ENCODE peak calls at places on chromosomes 3 and 15, in four cellular contexts. P, S, M and I are unnamed samples.

GRCh38 chr3:59480486-59480995 is 430.7 kb upstream of the CFAP20DC start:
- DNase-seq in S (no peak), P (peak; percentile 74), M (peak; percentile 82), I (peak; percentile 79)

GRCh38 chr3:107897471-107898180 is 193.2 kb downstream of the CD47 start:
- DNase-seq in M (peak; percentile 43), S (no peak), P (peak; percentile 70), I (no peak)

GRCh38 chr3:59056706-59057105 is 6.9 kb upstream of the CFAP20DC start:
- DNase-seq in S (no peak), P (peak; percentile 45), M (peak; percentile 39), I (no peak)

GRCh38 chr3:2898591-2899353 is 211.4 kb downstream of the IL5RA start:
- DNase-seq in S (no peak), M (no peak), P (no peak), I (no peak)

GRCh38 chr15:81950841-81951414 is 94.9 kb downstream of the MEX3B start:
- DNase-seq in P (peak; percentile 51), S (no peak), M (peak; percentile 68), I (peak; percentile 53)

GRCh38 chr3:126449621-126450051 is 26.1 kb downstream of the ZXDC start:
- DNase-seq in M (no peak), S (peak; percentile 29), P (no peak), I (no peak)

GRCh38 chr3:14358426-14359211 is 43.8 kb upstream of the SLC6A6 start:
- DNase-seq in M (peak; percentile 58), S (no peak), P (peak; percentile 71), I (peak; percentile 46)

GRCh38 chr15:42719051-42719450 is 17.9 kb downstream of the CDAN1 start:
- DNase-seq in P (no peak), S (no peak), M (no peak), I (no peak)

GRCh38 chr3:34364345-34364744 is 565.9 kb downstream of the PDCD6IP start:
- DNase-seq in P (peak; percentile 0), S (no peak), M (no peak), I (peak; percentile 6)

GRCh38 chr3:38003371-38003816 is 12.8 kb downstream of the VILL start:
- DNase-seq in M (peak; percentile 55), P (peak; percentile 23), S (peak; percentile 95), I (peak; percentile 67)

GRCh38 chr15:50828610-50829206 is 63.2 kb upstream of the SPPL2A start:
- DNase-seq in M (peak; percentile 95), S (peak; percentile 53), P (peak; percentile 92), I (peak; percentile 86)

GRCh38 chr3:58356054-58356453 is 23.4 kb downstream of the PXK start:
- DNase-seq in S (no peak), P (no peak), M (peak; percentile 27), I (no peak)

GRCh38 chr3:13753926-13754325 is 125.9 kb downstream of the WNT7A start:
- DNase-seq in S (no peak), P (peak; percentile 4), M (no peak), I (no peak)

GRCh38 chr15:28943611-28944230 is 57.9 kb downstream of the APBA2 start:
- DNase-seq in P (no peak), M (no peak), S (peak; percentile 34), I (no peak)

GRCh38 chr3:108804437-108804836 is 18.1 kb upstream of the TRAT1 start:
- DNase-seq in S (no peak), P (peak; percentile 45), M (no peak), I (no peak)

GRCh38 chr3:43854916-43855315 is 164.2 kb downstream of the ABHD5 start:
- DNase-seq in P (no peak), M (no peak), S (peak; percentile 48), I (no peak)

GRCh38 chr3:57890874-57891273 is 117.3 kb upstream of the FLNB start:
- DNase-seq in M (no peak), P (peak; percentile 84), S (no peak), I (no peak)

GRCh38 chr15:92521624-92522008 is 127.9 kb downstream of the ST8SIA2 start:
- DNase-seq in M (peak; percentile 88), P (peak; percentile 84), S (peak; percentile 91), I (peak; percentile 95)

GRCh38 chr3:51620543-51620942 is 50.5 kb upstream of the TEX264 start:
- DNase-seq in M (peak; percentile 53), S (no peak), P (peak; percentile 62), I (peak; percentile 54)

GRCh38 chr3:56826831-56827722 is 25.3 kb upstream of the ARHGEF3 start:
- DNase-seq in P (peak; percentile 31), S (no peak), M (peak; percentile 42), I (peak; percentile 34)

GRCh38 chr3:63294332-63294731 is 16.2 kb downstream of the SYNPR start:
- DNase-seq in P (no peak), S (no peak), M (no peak), I (no peak)

GRCh38 chr3:139199421-139200010 is 144.3 kb upstream of the MRPS22 start:
- DNase-seq in P (no peak), M (peak; percentile 42), S (no peak), I (peak; percentile 50)

GRCh38 chr15:41483519-41483918 is 10.2 kb upstream of the ITPKA start:
- DNase-seq in S (no peak), P (no peak), M (no peak), I (no peak)

GRCh38 chr15:46955576-46955975 is 761.7 kb upstream of the SEMA6D start:
- DNase-seq in M (no peak), P (no peak), S (no peak), I (no peak)

GRCh38 chr15:100285641-100286295 is 56.0 kb downstream of the ADAMTS17 start:
- DNase-seq in M (no peak), S (peak; percentile 37), P (no peak), I (no peak)

GRCh38 chr3:53493997-53494791 is at the start of gene CACNA1D:
- DNase-seq in P (peak; percentile 11), M (peak; percentile 42), S (peak; percentile 93), I (peak; percentile 50)

GRCh38 chr3:152272771-152273242 is 4.1 kb downstream of the MBNL1 start:
- DNase-seq in P (peak; percentile 90), M (peak; percentile 87), S (no peak), I (peak; percentile 88)

GRCh38 chr3:42194943-42195510 is 71.0 kb downstream of the CCK start:
- DNase-seq in S (no peak), M (no peak), P (peak; percentile 65), I (no peak)

GRCh38 chr3:161050929-161051328 is 54.2 kb downstream of the B3GALNT1 start:
- DNase-seq in P (no peak), M (no peak), S (no peak), I (no peak)

GRCh38 chr15:96341465-96342142 is 11.1 kb downstream of the NR2F2 start:
- DNase-seq in M (no peak), P (peak; percentile 47), S (peak; percentile 80), I (no peak)

GRCh38 chr3:115190747-115191146 is 43.7 kb upstream of the ZBTB20 start:
- DNase-seq in S (no peak), P (no peak), M (no peak), I (no peak)

GRCh38 chr3:99659965-99660364 is 21.6 kb downstream of the COL8A1 start:
- DNase-seq in M (peak; percentile 69), S (no peak), P (peak; percentile 49), I (no peak)

GRCh38 chr3:17231537-17232261 is 346.9 kb downstream of the PLCL2 start:
- DNase-seq in P (no peak), S (no peak), M (no peak), I (no peak)

GRCh38 chr3:145124886-145125285 is 1036.1 kb downstream of the PLOD2 start:
- DNase-seq in P (no peak), S (no peak), M (no peak), I (no peak)

GRCh38 chr3:162302983-162303624 is 806.5 kb downstream of the OTOL1 start:
- DNase-seq in M (no peak), P (peak; percentile 46), S (no peak), I (no peak)

GRCh38 chr3:49906004-49906860 is 2.6 kb upstream of the MST1R start:
- DNase-seq in M (peak; percentile 67), S (peak; percentile 87), P (peak; percentile 47), I (peak; percentile 76)

DNA sequence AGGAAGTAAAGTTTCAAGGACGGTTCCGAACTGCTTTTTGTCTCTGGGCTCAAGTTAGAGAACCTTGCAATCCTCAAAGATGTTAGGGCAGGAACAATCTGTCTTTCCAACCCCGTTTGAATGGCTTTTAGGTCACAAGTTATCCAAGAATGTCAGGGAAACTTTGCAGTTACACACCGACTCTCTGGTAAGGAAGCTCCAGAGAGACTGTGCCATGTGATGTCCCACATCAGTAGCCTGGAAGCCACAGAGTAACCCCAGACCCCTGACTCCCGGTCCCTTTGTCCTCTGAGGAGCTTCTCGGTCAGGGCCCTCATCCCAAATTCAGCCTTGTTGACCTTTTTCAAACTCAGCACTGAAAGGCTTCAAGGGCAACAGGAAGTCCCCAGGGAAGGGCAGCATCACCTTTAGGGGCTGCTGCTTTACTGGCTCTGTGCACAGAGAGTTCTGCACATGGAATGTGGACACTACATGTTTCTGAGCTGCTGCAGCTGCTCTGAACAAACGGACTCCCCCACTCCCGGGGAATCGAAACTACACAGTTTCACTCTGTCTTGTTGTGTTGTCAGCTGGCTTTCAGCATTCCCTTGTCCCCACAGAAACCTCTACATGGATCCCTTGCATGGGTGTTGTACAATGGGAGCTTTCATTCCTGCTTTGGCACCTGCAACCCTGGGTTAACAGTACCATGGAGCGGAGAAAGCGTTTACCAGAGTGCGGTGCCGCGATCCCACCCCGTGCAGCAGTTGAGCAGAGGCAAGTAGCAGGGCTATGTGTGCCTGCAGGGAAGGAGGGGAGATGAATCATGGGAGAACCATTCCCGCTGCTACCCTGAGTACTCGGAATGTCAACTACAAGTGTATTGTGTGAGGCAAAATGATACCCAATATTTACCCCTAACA is 408.2 kb upstream of the THBS1 start:
- DNase-seq in P (peak; percentile 89), M (peak; percentile 64), S (no peak), I (no peak)
- H3K9ac ChIP-seq in P (peak overlapping the region; percentile 63), M (peak overlapping the region; percentile 66), S (no peak overlapping the region), I (peak overlapping the region; percentile 74)

GRCh38 chr3:158102219-158102612 is 4.0 kb downstream of the SHOX2 start:
- DNase-seq in M (no peak), P (no peak), S (no peak), I (no peak)

GRCh38 chr3:158101330-158102218 is 4.6 kb downstream of the SHOX2 start:
- DNase-seq in P (no peak), S (no peak), M (no peak), I (no peak)

GRCh38 chr3:158103956-158104338 is 2.3 kb downstream of the SHOX2 start:
- DNase-seq in M (peak; percentile 63), S (peak; percentile 78), P (no peak), I (no peak)

GRCh38 chr3:158103131-158103955 is 2.9 kb downstream of the SHOX2 start:
- DNase-seq in M (peak; percentile 81), S (peak; percentile 79), P (no peak), I (no peak)

GRCh38 chr3:158102660-158103085 is 3.5 kb downstream of the SHOX2 start:
- DNase-seq in P (no peak), M (no peak), S (peak; percentile 53), I (no peak)
- H3K27me3 ChIP-seq in P (peaks cover 66% of the 10 kb centered on the region), M (no peaks in the 10 kb centered on the region), S (peaks cover 100% of the 10 kb centered on the region), I (no peaks in the 10 kb centered on the region)

GRCh38 chr15:75651810-75652543 is 4.3 kb downstream of the SNX33 start:
- DNase-seq in P (no peak), S (no peak), M (no peak), I (no peak)

GRCh38 chr15:75653347-75653913 is 5.7 kb downstream of the SNX33 start:
- DNase-seq in P (no peak), M (no peak), S (peak; percentile 44), I (no peak)

GRCh38 chr15:75656331-75656730 is 8.6 kb downstream of the SNX33 start:
- DNase-seq in M (no peak), S (no peak), P (no peak), I (no peak)

GRCh38 chr15:75655911-75656310 is 8.2 kb downstream of the SNX33 start:
- DNase-seq in P (no peak), S (no peak), M (no peak), I (no peak)

GRCh38 chr15:75654201-75654907 is 6.6 kb downstream of the SNX33 start:
- DNase-seq in S (no peak), M (no peak), P (no peak), I (no peak)
- H3K4me1 ChIP-seq in S (peaks cover 12% of the 10 kb centered on the region), M (peaks cover 46% of the 10 kb centered on the region), P (peaks cover 35% of the 10 kb centered on the region), I (peaks cover 64% of the 10 kb centered on the region)

GRCh38 chr15:89823836-89824606 is 9.4 kb upstream of the ANPEP start:
- DNase-seq in M (no peak), P (no peak), S (no peak), I (no peak)
- H3K9ac ChIP-seq in M (no peak overlapping the region), P (no peak overlapping the region), S (no peak overlapping the region), I (peak overlapping the region; percentile 12)